ENCODE peak calls at places on chromosomes 1 and 21, in five cellular contexts. Q is fibroblast of lung; T is lung; U is CD8-positive, alpha-beta T cell; F is mucosa of descending colon. J is an unnamed sample.

GRCh38 chr21:43721225-43721605 is 2.3 kb downstream of the PDXK start:
- DNase-seq in U (no peak), Q (no peak), F (no peak), T (no peak), J (no peak)

GRCh38 chr1:6448749-6449631 is 17.0 kb downstream of the TNFRSF25 start:
- DNase-seq in F (peak; percentile 63), U (no peak), Q (no peak), T (no peak), J (no peak)

GRCh38 chr1:233386336-233386735 is 58.8 kb downstream of the MAP3K21 start:
- DNase-seq in Q (no peak), T (no peak), U (no peak), F (no peak), J (no peak)

GRCh38 chr1:3032970-3033794 is 11.9 kb downstream of the ACTRT2 start:
- DNase-seq in T (no peak), Q (no peak), F (no peak), U (peak; percentile 29), J (no peak)

GRCh38 chr1:240217398-240217797 is 125.7 kb downstream of the FMN2 start:
- DNase-seq in F (no peak), U (no peak), T (no peak), Q (no peak), J (no peak)

GRCh38 chr1:208231929-208232360 is 12.2 kb downstream of the PLXNA2 start:
- DNase-seq in T (no peak), U (no peak), F (no peak), Q (peak; percentile 86), J (no peak)

GRCh38 chr1:222592171-222592570 is 2.4 kb upstream of the TAF1A start:
- DNase-seq in U (no peak), T (no peak), F (no peak), Q (no peak), J (no peak)

GRCh38 chr1:119674835-119675289 is 26.8 kb upstream of the ZNF697 start:
- DNase-seq in T (peak; percentile 70), F (no peak), U (no peak), Q (peak; percentile 44), J (peak; percentile 85)

GRCh38 chr1:157137051-157137772 is 983 bp downstream of the ETV3 start:
- DNase-seq in U (no peak), T (no peak), F (peak; percentile 46), Q (peak; percentile 12), J (no peak)

GRCh38 chr1:157135646-157136045 is 2.5 kb downstream of the ETV3 start:
- DNase-seq in U (no peak), T (peak; percentile 76), F (no peak), Q (no peak), J (no peak)

GRCh38 chr1:157137773-157138219 is 399 bp downstream of the ETV3 start:
- DNase-seq in T (no peak), U (no peak), F (no peak), Q (no peak), J (no peak)

GRCh38 chr1:157135070-157135469 is 3.1 kb downstream of the ETV3 start:
- DNase-seq in T (no peak), U (no peak), Q (no peak), F (no peak), J (no peak)

GRCh38 chr1:157136133-157136532 is 2.1 kb downstream of the ETV3 start:
- DNase-seq in Q (no peak), F (no peak), U (no peak), T (no peak), J (no peak)
- H3K4me3 ChIP-seq in Q (peak overlapping the region; percentile 99), F (no peak overlapping the region), U (no peak overlapping the region), T (no peak overlapping the region), J (peak overlapping the region; percentile 94)

DNA sequence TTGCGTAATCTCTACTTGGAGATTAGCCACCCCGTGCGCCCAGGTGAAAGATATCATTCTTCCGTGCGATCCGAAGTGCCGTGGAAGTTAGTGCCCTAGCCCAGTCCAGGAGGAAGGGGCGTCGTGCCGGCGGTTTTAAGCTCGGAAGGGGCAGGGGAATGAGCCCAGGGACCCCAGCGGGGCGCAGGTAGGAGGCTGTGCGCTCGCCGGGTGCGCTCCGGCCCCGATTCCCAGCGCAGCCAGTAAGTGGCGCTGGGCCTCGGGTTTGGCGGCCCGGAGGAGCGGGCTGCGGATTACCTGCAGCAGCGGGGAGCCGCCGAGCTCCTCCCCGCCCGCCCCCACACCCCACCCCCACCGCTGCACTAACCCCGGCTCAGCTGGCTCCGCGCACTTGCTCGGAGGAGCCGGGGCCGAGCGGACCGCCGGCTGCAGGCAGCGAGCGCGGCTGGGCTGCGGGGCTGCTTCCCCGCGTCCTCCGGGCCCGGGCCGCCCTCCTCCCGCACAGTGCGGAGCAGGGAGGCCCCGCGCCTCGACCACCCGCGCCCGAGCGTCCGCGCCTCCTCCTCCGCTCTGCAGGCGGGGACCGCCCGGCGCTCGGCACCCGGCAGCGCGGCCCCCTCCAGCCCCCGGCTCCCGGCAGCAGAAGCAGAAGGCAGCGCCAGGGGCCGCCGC is at the start of gene RYR2:
- DNase-seq in F (no peak), T (no peak), U (no peak), Q (peak; percentile 12), J (no peak)
- TF ChIP-seq CTCF in F (no peak), T (no peak), U (no peak), Q (peak; percentile 33), J (no peak)

DNA sequence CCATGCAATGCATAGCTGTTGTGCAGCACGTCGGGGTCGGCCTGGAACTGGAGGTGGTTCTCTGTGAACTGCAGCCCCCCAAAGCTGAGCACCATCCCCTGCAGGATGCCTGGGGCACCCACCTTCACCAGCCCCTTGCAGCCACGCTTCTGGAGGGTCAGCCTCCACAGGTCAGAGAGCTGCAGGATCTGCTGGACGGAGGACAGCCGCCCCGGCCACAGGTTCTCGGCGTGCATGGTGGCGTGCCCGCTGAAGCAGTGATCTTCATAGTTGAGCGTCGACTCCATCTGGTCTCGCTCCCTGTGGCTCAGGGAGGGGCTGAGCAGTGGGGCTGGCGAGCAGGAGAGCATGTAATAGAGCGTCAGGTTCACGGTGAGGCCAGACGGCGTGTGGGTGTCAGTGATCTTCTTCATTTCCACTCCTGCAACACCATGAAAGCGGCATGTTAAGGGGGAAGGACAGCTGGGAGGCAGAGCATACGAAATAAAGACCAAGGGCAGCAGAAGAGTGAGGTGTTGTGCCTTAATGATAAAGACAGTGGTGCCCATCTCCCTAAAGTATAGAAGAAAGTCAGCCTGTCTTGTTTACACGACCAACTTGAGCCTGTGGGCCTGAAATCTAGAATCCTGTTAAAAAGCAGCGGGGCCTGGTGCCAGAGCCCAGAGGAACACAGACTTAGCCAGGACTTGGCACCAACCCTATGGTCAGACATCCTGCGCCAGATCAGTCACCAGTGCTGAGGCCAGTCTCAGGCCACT is 3.0 kb downstream of the KIAA2013 start:
- DNase-seq in Q (no peak), T (no peak), U (no peak), F (no peak), J (no peak)
- H3K4me3 ChIP-seq in Q (no peak overlapping the region), T (no peak overlapping the region), U (no peak overlapping the region), F (no peak overlapping the region), J (peak overlapping the region; percentile 70)

DNA sequence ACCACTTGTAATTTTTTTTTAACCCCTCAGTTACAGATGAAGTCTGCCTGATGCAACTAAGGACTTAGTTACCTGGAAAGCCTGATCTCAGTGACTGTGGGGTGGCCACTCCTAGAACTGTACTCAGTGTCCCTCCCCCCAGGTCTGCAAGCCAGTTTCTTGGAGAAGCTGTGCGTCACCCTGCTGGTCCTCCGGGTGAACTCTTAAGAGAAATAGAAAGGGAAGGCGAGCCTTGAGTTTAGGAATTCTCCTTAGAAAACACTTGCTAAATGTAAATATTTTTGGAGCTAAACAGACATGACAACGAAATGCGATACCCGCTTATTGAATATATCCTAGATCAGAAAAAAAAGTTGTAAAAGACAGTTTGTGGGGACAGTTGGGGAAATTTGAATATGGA is 730 bp downstream of the SLC16A4 start:
- DNase-seq in Q (peak; percentile 84), U (no peak), T (peak; percentile 62), F (no peak), J (no peak)
- TF ChIP-seq CTCF in Q (peak; percentile 18), U (no peak), T (no peak), F (no peak), J (no peak)

GRCh38 chr1:39638965-39639332 is 494 bp downstream of the HEYL start:
- DNase-seq in T (no peak), U (no peak), F (no peak), Q (no peak), J (no peak)
- H3K4me3 ChIP-seq in T (peak overlapping the region; percentile 75), U (peak overlapping the region; percentile 36), F (peak overlapping the region; percentile 19), Q (no peak overlapping the region), J (no peak overlapping the region)

GRCh38 chr1:157377216-157377821 is 175.0 kb downstream of the FCRL5 start:
- DNase-seq in F (no peak), U (no peak), T (no peak), Q (peak; percentile 17), J (no peak)
- TF ChIP-seq CTCF in F (peak; percentile 33), U (no peak), T (peak; percentile 14), Q (peak; percentile 62), J (peak; percentile 78)

DNA sequence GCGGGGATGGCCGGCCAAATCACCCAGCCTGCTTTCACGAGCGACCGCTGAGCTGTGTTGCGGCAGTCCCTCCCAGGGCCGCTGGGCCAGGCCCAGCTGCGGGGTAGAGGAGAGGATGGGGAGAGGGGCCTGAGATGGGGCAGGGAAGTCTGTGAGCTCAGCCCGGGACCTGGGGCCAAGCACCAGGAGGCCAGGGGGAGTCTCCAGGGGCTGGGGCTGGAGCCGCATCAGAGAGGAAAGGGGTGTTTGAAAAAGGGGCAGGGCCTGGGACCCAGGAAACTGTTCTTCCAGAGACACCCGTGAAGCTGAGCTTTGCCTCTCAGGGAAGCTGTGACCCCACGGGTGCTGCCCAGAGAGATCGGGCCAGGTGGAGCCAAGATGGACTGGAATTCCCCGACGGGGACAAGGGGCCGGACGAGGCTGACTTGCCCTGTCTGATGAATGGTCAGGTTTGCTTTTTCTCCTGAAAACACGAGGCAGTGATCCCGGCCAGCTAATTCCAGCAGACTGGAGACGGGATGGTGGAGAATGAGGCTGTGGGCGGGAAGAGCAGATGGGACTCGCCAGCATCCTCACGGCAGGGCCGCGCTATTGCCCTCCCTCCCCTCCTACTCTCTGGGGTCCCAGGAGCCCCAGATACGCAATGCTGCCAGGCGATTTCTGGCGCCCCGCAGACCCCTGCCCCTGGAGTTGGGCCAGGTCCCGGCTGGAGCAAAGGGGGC is 40.3 kb upstream of the COL18A1 start:
- DNase-seq in T (no peak), Q (peak; percentile 89), U (no peak), F (peak; percentile 50), J (no peak)
- H3K4me3 ChIP-seq in T (no peak overlapping the region), Q (no peak overlapping the region), U (no peak overlapping the region), F (no peak overlapping the region), J (no peak overlapping the region)